ENCODE peak calls at places on chromosomes 13 and 19, in four cellular contexts. K is WTC11, M is SK-N-SH, E is GM12878. I is an unnamed sample.

GRCh38 chr13:110957181-110957884 is 42.5 kb upstream of the ANKRD10 start:
- DNase-seq in K (peak), M (no peak), E (no peak), I (no peak)

GRCh38 chr13:96104516-96104915 is 14.6 kb downstream of the HS6ST3 start:
- DNase-seq in K (no peak), M (no peak), E (no peak), I (no peak)

GRCh38 chr19:53982056-53982455 is 9.4 kb upstream of the CACNG6 start:
- DNase-seq in K (peak), M (peak), E (no peak), I (no peak)

GRCh38 chr13:25300861-25301346 is 521 bp upstream of the NUP58 start:
- DNase-seq in K (no peak), M (peak), E (no peak), I (no peak)

GRCh38 chr13:113654591-113655357 is 3.2 kb downstream of the ATP4B start:
- DNase-seq in K (peak), M (no peak), E (no peak), I (no peak)

GRCh38 chr13:103965506-103966243 is 899.5 kb upstream of the SLC10A2 start:
- DNase-seq in K (no peak), M (peak), E (no peak), I (no peak)

GRCh38 chr19:18768997-18769891 is 21.9 kb downstream of the COMP start:
- DNase-seq in K (no peak), M (no peak), E (no peak), I (no peak)

GRCh38 chr19:13637664-13638063 is 126.7 kb upstream of the MRI1 start:
- DNase-seq in K (no peak), M (no peak), E (no peak), I (no peak)

GRCh38 chr13:84641491-84641890 is 759.2 kb upstream of the SLITRK1 start:
- DNase-seq in K (no peak), M (no peak), E (no peak), I (no peak)

GRCh38 chr19:34096020-34096915 is 76.0 kb upstream of the LSM14A start:
- DNase-seq in K (peak), M (peak), E (no peak), I (peak)

GRCh38 chr13:110297771-110298170 is 9.2 kb downstream of the COL4A1 start:
- DNase-seq in K (no peak), M (no peak), E (no peak), I (no peak)

GRCh38 chr13:20051366-20051765 is 92.8 kb downstream of the ZMYM2 start:
- DNase-seq in K (no peak), M (no peak), E (no peak), I (no peak)

GRCh38 chr19:40549007-40549708 is 27.5 kb upstream of the SHKBP1 start:
- DNase-seq in K (peak), M (peak), E (no peak), I (peak)

GRCh38 chr19:38583985-38584305 is 33.8 kb downstream of the MAP4K1 start:
- DNase-seq in K (no peak), M (no peak), E (no peak), I (no peak)

GRCh38 chr13:28159057-28159456 is 20.7 kb downstream of the PAN3 start:
- DNase-seq in K (no peak), M (no peak), E (no peak), I (no peak)

GRCh38 chr19:30236006-30236405 is 136.2 kb upstream of the ZNF536 start:
- DNase-seq in K (no peak), M (peak), E (no peak), I (no peak)
- TF ChIP-seq USF1 in K (no peak), M (no peak), E (no peak), I (no peak)

GRCh38 chr13:37141011-37141410 is 35.5 kb upstream of the CSNK1A1L start:
- DNase-seq in K (no peak), M (no peak), E (no peak), I (no peak)

GRCh38 chr13:37143901-37144300 is 38.4 kb upstream of the CSNK1A1L start:
- DNase-seq in K (no peak), M (no peak), E (no peak), I (no peak)

GRCh38 chr13:37148501-37148900 is 43.0 kb upstream of the CSNK1A1L start:
- DNase-seq in K (no peak), M (peak), E (no peak), I (no peak)

GRCh38 chr13:37149380-37149779 is 43.9 kb upstream of the CSNK1A1L start:
- DNase-seq in K (no peak), M (no peak), E (no peak), I (no peak)

GRCh38 chr13:37144661-37145060 is 39.2 kb upstream of the CSNK1A1L start:
- DNase-seq in K (no peak), M (no peak), E (no peak), I (no peak)
- TF ChIP-seq USF1 in K (no peak), M (no peak), E (no peak), I (no peak)

GRCh38 chr19:610801-611505 is 21.3 kb downstream of the HCN2 start:
- DNase-seq in K (no peak), M (peak), E (no peak), I (peak)
- TF ChIP-seq USF1 in K (no peak), M (no peak), E (no peak), I (no peak)

GRCh38 chr19:42270346-42271044 is 1.4 kb downstream of the CIC start:
- DNase-seq in K (no peak), M (peak), E (no peak), I (no peak)
- TF ChIP-seq USF1 in K (no peak), M (no peak), E (no peak), I (no peak)

GRCh38 chr19:58277748-58278147 is 1.0 kb upstream of the ZNF8 start:
- DNase-seq in K (no peak), M (no peak), E (no peak), I (no peak)
- TF ChIP-seq USF1 in K (no peak), M (no peak), E (no peak), I (no peak)

GRCh38 chr13:97522243-97522642 is 88.3 kb downstream of the RAP2A start:
- DNase-seq in K (no peak), M (no peak), E (no peak), I (no peak)

GRCh38 chr13:97521726-97522125 is 87.8 kb downstream of the RAP2A start:
- DNase-seq in K (no peak), M (no peak), E (no peak), I (no peak)
- TF ChIP-seq USF1 in K (no peak), M (no peak), E (no peak), I (no peak)

DNA sequence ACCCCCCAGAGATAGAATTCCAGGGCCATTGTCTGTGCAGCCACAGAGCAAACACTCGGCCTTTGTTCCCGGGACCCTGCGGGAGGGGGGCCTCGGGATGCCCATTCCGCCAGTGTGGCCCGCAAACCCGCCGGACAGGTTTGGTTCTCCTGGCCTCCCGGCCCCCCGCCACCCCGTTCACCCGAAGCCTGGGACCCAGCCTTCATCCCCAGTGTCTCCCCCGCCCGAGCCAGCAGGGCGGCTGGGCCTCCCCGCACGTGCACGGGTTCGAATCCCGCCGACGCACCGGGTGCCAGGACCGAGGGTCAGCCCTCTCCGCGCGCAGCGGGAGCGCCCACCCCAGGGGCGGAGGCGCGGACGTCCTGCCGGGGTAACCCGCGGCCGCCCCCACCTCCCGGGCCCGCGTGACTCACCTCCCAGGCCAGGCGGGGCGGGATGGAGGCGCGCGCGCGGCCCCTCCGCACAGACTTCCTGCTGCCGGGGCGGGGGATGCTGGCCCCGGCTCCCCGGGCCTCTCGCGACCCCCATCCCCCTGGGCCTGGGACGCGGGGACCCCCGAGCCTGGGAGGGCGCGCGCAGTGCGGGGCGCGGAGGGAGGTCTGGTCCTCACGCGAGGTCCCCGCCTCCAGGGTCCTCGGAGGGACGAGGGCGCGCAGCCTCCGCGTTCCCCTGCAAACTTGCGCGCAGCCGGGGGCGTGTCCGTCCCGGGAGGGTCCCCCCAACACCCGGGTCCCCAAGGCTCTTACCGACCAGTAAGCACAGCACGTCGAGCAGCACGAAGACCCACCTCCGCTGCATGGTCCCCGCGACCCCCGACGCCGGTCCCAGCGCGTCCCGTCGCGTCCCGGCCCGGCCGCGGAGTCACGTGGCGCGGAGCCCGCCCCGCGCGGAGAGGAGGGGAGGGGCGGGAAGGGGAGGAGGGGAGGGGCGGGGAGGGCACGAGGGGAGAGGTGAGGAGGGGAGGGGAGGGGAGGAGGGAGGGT is at the start of gene PLPP2:
- DNase-seq in K (peak), M (peak), E (no peak), I (peak)
- TF ChIP-seq USF1 in K (peak), M (peak), E (peak), I (peak)

DNA sequence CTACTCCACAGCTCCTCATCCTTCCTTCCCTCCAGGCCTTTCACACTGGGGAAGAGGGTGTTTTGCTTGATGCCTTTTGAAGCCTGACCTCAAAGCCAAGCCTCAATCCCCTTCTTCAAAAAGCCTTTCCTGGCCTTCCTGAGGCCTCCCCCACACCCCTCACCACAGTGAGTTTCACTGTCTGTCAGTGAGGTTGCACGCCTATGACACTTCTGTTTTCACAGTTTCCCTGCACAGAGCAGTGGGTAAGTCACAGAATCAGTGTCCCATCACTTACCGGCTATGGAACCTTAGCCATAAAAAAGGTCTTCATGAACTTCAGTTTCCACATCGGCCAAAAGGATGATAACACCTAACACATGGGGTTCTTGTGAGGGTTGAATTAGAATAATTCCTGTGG is 371.4 kb downstream of the UQCRFS1 start:
- DNase-seq in K (no peak), M (no peak), E (no peak), I (no peak)
- TF ChIP-seq USF1 in K (no peak), M (no peak), E (no peak), I (no peak)

GRCh38 chr13:23161176-23161825 is 19.5 kb upstream of the SGCG start:
- DNase-seq in K (no peak), M (no peak), E (no peak), I (no peak)

GRCh38 chr13:23159587-23160240 is 21.1 kb upstream of the SGCG start:
- DNase-seq in K (peak), M (peak), E (no peak), I (no peak)

GRCh38 chr13:23160241-23161175 is 20.3 kb upstream of the SGCG start:
- DNase-seq in K (peak), M (no peak), E (no peak), I (no peak)

GRCh38 chr13:23159205-23159586 is 21.6 kb upstream of the SGCG start:
- DNase-seq in K (peak), M (peak), E (no peak), I (peak)
- TF ChIP-seq USF1 in K (no peak), M (no peak), E (no peak), I (no peak)

GRCh38 chr19:2151339-2152229 is at the start of gene AP3D1:
- DNase-seq in K (peak), M (peak), E (peak), I (peak)

GRCh38 chr19:2157452-2157851 is 6.1 kb upstream of the AP3D1 start:
- DNase-seq in K (no peak), M (no peak), E (no peak), I (no peak)

GRCh38 chr19:2149980-2150793 is 1.2 kb downstream of the AP3D1 start:
- DNase-seq in K (no peak), M (peak), E (no peak), I (peak)

GRCh38 chr19:2150794-2151338 is 500 bp downstream of the AP3D1 start:
- DNase-seq in K (no peak), M (no peak), E (no peak), I (no peak)

GRCh38 chr19:2154587-2155075 is 3.3 kb upstream of the AP3D1 start:
- DNase-seq in K (no peak), M (no peak), E (no peak), I (no peak)
- TF ChIP-seq USF1 in K (no peak), M (no peak), E (no peak), I (no peak)

I was measured in K562.